ENCODE peak calls at places on chromosomes 4 and X, in five cellular contexts. Z is fibroblast of villous mesenchyme, I is fibroblast of pulmonary artery, A is WTC11, N is GM20000. S is an unnamed sample.

GRCh38 chrX:33416273-33416805 is 205.0 kb upstream of the DMD start:
- DNase-seq in I (no peak), N (no peak), A (no peak), Z (no peak), S (no peak)

GRCh38 chr4:100366213-100366612 is 151.6 kb downstream of the EMCN start:
- DNase-seq in A (peak), N (no peak), I (no peak), Z (no peak), S (no peak)

GRCh38 chr4:111943796-111944203 is 201.5 kb upstream of the FAM241A start:
- DNase-seq in N (peak), A (peak), Z (peak), I (peak), S (peak)

GRCh38 chr4:15231265-15232091 is 196.4 kb upstream of the C1QTNF7 start:
- DNase-seq in Z (peak), I (peak), N (peak), A (peak), S (peak)

GRCh38 chr4:128287159-128287870 is at the start of gene PGRMC2:
- DNase-seq in I (peak), Z (peak), A (peak), N (peak), S (no peak)

GRCh38 chr4:141131738-141132688 is 1.3 kb downstream of the RNF150 start:
- DNase-seq in N (peak), I (no peak), A (peak), Z (no peak), S (peak)

GRCh38 chrX:11427082-11428033 is 134.1 kb downstream of the AMELX start:
- DNase-seq in Z (no peak), N (peak), I (no peak), A (peak), S (peak)

GRCh38 chr4:55931833-55932232 is 16.9 kb upstream of the CEP135 start:
- DNase-seq in A (no peak), I (peak), N (no peak), Z (peak), S (no peak)

GRCh38 chrX:106437407-106437806 is 174.4 kb upstream of the RADX start:
- DNase-seq in Z (no peak), A (no peak), N (no peak), I (peak), S (no peak)

GRCh38 chrX:53116101-53116500 is 22.2 kb downstream of the KANTR start:
- DNase-seq in I (peak), N (no peak), Z (peak), A (no peak), S (no peak)

GRCh38 chr4:124915073-124915472 is 202.5 kb upstream of the ANKRD50 start:
- DNase-seq in I (no peak), N (no peak), Z (no peak), A (no peak), S (no peak)

GRCh38 chr4:6916587-6917444 is 7.2 kb downstream of the TBC1D14 start:
- DNase-seq in A (peak), I (peak), Z (peak), N (no peak), S (no peak)

GRCh38 chr4:6900181-6900812 is 9.3 kb upstream of the TBC1D14 start:
- DNase-seq in I (no peak), Z (no peak), A (no peak), N (no peak), S (no peak)

GRCh38 chrX:16215660-16216059 is 48.4 kb downstream of the MAGEB17 start:
- DNase-seq in Z (no peak), I (no peak), A (no peak), N (no peak), S (no peak)

GRCh38 chr4:174056959-174057358 is 226.5 kb downstream of the FBXO8 start:
- DNase-seq in N (no peak), A (no peak), I (no peak), Z (no peak), S (no peak)

GRCh38 chrX:94401426-94401825 is 727.4 kb downstream of the FAM133A start:
- DNase-seq in I (no peak), A (no peak), Z (no peak), N (no peak), S (no peak)

GRCh38 chr4:67109276-67109675 is 436.0 kb downstream of the CENPC start:
- DNase-seq in N (no peak), A (no peak), I (no peak), Z (no peak), S (no peak)

GRCh38 chr4:25351777-25352421 is 25.2 kb upstream of the ANAPC4 start:
- DNase-seq in I (peak), A (no peak), N (no peak), Z (peak), S (no peak)

GRCh38 chr4:118221193-118221800 is 131.5 kb downstream of the PRSS12 start:
- DNase-seq in N (no peak), A (no peak), Z (peak), I (no peak), S (no peak)

GRCh38 chr4:78558421-78558820 is 6.9 kb downstream of the ANXA3 start:
- DNase-seq in A (no peak), Z (peak), I (peak), N (no peak), S (no peak)

GRCh38 chr4:184461711-184462110 is 12.6 kb downstream of the IRF2 start:
- DNase-seq in Z (no peak), I (no peak), N (no peak), A (no peak), S (no peak)

DNA sequence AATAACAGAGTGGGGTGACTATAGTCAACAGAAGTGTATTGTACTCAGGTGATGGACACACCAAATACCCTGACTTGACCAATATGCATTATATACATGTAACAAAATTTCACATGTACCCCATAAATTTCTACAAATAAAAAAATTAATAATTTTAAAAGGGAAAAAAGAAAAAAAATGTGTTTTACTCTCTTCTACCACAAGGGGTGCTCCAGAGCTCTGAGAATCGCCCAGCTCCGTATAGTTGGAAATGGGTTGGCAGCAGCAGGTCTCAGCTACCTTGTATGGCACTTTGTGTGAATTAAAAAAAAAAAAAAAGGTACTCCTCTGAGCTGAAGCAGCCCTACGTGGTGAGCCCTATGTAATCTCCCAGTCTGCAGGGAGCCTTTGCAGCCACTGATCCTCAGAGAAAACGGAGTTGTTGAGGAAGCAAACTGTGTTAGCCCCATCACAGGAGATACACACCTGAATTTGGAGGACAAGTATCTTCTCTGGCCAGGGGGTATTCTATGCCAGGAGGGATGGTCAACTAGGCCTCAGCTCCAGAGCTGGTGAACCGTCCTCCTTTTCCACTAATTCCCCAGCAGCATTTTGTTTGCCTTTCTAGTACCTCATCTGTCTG is 17.2 kb upstream of the POLA1 start:
- DNase-seq in N (peak), A (no peak), I (peak), Z (no peak), S (no peak)
- TF ChIP-seq CTCF in N (peak), A (no peak), I (peak), Z (peak), S (peak)

GRCh38 chrX:131746491-131746968 is 202.7 kb downstream of the OR13H1 start:
- DNase-seq in A (no peak), N (no peak), Z (peak), I (no peak), S (no peak)
- TF ChIP-seq CTCF in A (no peak), N (no peak), Z (peak), I (no peak), S (no peak)

DNA sequence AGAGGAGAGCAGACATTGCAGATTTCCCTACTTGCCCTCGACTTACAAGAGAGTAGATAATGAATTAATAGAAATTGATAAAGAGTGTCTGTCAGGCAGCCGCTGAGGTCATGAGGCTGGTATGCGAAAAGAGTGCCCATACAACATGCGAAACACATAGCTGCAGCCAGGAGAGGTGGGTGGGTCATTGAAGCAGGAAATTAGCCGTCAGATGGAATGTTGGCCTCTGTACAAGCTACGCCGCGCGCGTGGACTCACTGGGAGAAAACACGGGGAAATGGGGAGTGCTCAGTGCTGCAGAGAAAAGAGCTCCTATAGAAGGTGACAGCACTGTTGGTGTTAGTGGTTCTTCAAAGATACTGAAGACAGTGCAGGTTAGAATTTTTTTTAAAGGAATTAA is 125.1 kb downstream of the RAPGEF2 start:
- DNase-seq in A (peak), Z (peak), I (peak), N (no peak), S (no peak)
- TF ChIP-seq CTCF in A (no peak), Z (peak), I (peak), N (no peak), S (no peak)

DNA sequence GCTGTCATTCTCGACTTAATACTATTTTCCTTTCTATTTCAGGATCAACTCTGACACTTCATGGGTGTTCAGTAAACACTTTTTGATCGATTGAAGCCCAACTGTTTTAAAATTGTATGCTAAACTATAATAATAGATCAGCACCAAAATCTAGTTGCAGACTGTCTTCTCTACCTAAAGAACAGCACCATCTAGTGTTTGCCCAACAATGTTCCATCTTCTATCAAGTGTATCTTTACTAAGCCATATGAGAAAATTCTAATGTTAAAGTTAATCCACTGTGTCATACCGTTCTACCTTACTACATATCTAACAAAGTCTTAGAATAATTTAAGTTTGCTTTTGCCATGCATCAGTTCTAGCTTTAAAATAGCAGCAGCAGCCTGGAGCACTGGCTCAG is 113.0 kb upstream of the PRDX4 start:
- DNase-seq in I (peak), A (no peak), N (peak), Z (peak), S (no peak)
- TF ChIP-seq CTCF in I (peak), A (no peak), N (no peak), Z (peak), S (peak)

GRCh38 chrX:19832186-19832965 is 55.0 kb downstream of the SH3KBP1 start:
- DNase-seq in I (no peak), Z (no peak), N (no peak), A (no peak), S (no peak)

GRCh38 chrX:19839770-19840254 is 47.6 kb downstream of the SH3KBP1 start:
- DNase-seq in I (no peak), A (no peak), N (no peak), Z (no peak), S (no peak)

GRCh38 chrX:19840899-19841648 is 46.3 kb downstream of the SH3KBP1 start:
- DNase-seq in A (peak), Z (peak), I (no peak), N (no peak), S (no peak)

GRCh38 chrX:19833034-19833677 is 54.2 kb downstream of the SH3KBP1 start:
- DNase-seq in A (no peak), I (no peak), N (no peak), Z (no peak), S (no peak)

DNA sequence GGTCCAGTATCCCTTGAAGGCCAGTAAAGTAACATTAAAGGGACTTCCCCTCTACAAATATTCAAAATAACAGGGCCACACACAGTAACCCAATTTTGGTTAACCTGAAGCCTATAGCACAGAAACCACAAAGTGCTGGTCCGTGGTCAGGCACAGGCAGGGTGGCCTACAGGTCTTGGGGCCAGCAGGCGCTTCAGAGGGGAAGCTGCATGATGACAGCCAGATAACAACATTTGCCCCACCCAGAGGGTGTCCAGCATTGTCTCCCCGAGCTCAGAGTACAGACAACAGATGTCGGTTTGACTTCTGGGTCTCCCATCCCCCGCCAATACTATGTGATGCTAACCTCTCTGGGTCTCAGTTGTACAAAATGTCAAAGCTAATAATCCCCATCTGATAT is 51.1 kb downstream of the SH3KBP1 start:
- DNase-seq in I (no peak), A (no peak), N (no peak), Z (no peak), S (no peak)
- TF ChIP-seq CTCF in I (no peak), A (no peak), N (no peak), Z (no peak), S (no peak)

DNA sequence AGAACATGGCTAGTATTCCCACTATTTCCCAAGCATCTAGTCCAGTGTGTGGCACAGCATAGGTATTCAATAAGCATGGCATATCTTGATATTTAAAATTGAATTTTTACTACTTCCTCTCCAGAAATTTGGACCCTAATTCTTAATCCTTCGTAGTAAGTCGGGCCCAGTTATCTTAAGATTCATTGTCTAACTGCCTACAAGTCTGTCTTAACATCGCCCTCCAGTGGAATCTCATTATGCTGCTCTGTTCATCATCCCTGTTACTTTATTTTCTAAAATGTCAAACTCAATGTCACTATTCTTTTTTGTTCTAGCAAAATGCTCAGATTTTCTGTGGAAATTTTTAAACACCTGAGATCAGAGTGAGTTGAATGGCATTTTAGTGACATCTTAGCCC is 606.2 kb downstream of the KLHL13 start:
- DNase-seq in I (no peak), N (no peak), A (no peak), Z (no peak), S (no peak)
- TF ChIP-seq CTCF in I (no peak), N (no peak), A (no peak), Z (no peak), S (no peak)

GRCh38 chr4:83054928-83055327 is 19.9 kb downstream of the COPS4 start:
- DNase-seq in N (peak), A (no peak), I (peak), Z (peak), S (no peak)
- TF ChIP-seq CTCF in N (no peak), A (no peak), I (peak), Z (peak), S (no peak)

GRCh38 chrX:40809210-40809609 is 73.9 kb upstream of the MED14 start:
- DNase-seq in Z (peak), A (no peak), I (peak), N (no peak), S (no peak)

GRCh38 chrX:40807384-40807783 is 72.0 kb upstream of the MED14 start:
- DNase-seq in Z (no peak), N (no peak), I (no peak), A (no peak), S (no peak)

GRCh38 chrX:40805404-40805803 is 70.1 kb upstream of the MED14 start:
- DNase-seq in N (no peak), Z (no peak), A (no peak), I (no peak), S (no peak)

GRCh38 chrX:40806511-40807220 is 71.3 kb upstream of the MED14 start:
- DNase-seq in N (no peak), A (no peak), Z (no peak), I (no peak), S (no peak)

DNA sequence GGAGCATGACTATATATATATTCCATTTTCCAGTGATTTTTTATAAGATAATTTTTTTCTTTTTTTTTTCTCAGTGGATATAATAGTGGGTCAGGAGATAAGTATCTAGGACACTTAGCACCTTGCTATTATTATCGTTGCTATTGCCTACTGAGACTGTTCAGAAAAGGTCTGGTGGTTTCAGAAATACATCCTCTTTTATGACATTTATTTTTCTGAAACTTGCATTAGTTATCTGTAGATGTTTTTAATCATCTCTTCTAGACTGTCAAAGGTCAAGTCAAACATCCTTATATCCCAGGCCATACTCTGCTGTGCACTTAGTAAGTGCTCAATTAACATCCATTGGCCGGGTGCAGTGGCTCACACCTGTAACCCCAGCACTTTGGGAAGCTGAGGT is 72.9 kb upstream of the MED14 start:
- DNase-seq in Z (no peak), A (no peak), N (no peak), I (no peak), S (no peak)
- TF ChIP-seq CTCF in Z (no peak), A (no peak), N (no peak), I (no peak), S (no peak)

GRCh38 chr4:164381859-164382258 is 372.1 kb upstream of the SMIM31 start:
- DNase-seq in A (no peak), Z (no peak), I (no peak), N (no peak), S (no peak)

GRCh38 chr4:164384416-164384815 is 369.5 kb upstream of the SMIM31 start:
- DNase-seq in A (no peak), Z (no peak), N (no peak), I (no peak), S (no peak)

GRCh38 chr4:164379694-164380093 is 374.2 kb upstream of the SMIM31 start:
- DNase-seq in Z (no peak), N (no peak), I (no peak), A (no peak), S (no peak)

GRCh38 chr4:164383187-164384181 is 370.4 kb upstream of the SMIM31 start:
- DNase-seq in I (no peak), Z (no peak), A (peak), N (no peak), S (peak)
- TF ChIP-seq CTCF in I (no peak), Z (no peak), A (no peak), N (no peak), S (peak)